ENCODE peak calls at places on chromosomes 5 and 9, in four cellular contexts. H is DMS 273 treated with DMSO at 0.1 percent for 48 hours, B is posterior cingulate gyrus, A is NCI-H69. F is an unnamed sample.
A peak's percentile ranks its signal among the peaks of the same experiment; 100 is the strongest.

GRCh38 chr9:131559416-131560000 is 14.2 kb downstream of the PRRT1B start:
- DNase-seq in A (peak; percentile 40), H (no peak), B (no peak), F (no peak)

GRCh38 chr9:133973791-133974630 is 18.1 kb downstream of the VAV2 start:
- DNase-seq in A (no peak), B (no peak), H (no peak), F (no peak)

GRCh38 chr9:135219676-135220600 is 132.5 kb downstream of the OLFM1 start:
- DNase-seq in B (no peak), A (no peak), H (no peak), F (no peak)

GRCh38 chr5:138230981-138231589 is 18.0 kb upstream of the CDC23 start:
- DNase-seq in A (peak; percentile 93), B (no peak), H (no peak), F (no peak)

GRCh38 chr9:70746760-70747159 is 332.3 kb upstream of the KLF9 start:
- DNase-seq in H (no peak), B (no peak), A (peak; percentile 72), F (no peak)

GRCh38 chr5:41973087-41973486 is 48.0 kb downstream of the FBXO4 start:
- DNase-seq in B (no peak), H (no peak), A (no peak), F (no peak)

GRCh38 chr9:36258989-36259315 is 704 bp upstream of the GNE start:
- DNase-seq in B (no peak), A (peak; percentile 50), H (no peak), F (no peak)

GRCh38 chr5:134577796-134578577 is 52.5 kb downstream of the JADE2 start:
- DNase-seq in H (peak; percentile 20), A (peak; percentile 90), B (peak; percentile 79), F (peak; percentile 68)

GRCh38 chr9:111598730-111599091 is 736 bp downstream of the PTGR1 start:
- DNase-seq in B (no peak), H (no peak), A (peak; percentile 48), F (peak; percentile 2)

GRCh38 chr5:177387405-177387804 is 3.2 kb downstream of the SLC34A1 start:
- DNase-seq in H (no peak), B (no peak), A (no peak), F (no peak)

GRCh38 chr9:83133316-83133715 is 70.4 kb upstream of the RASEF start:
- DNase-seq in B (no peak), H (no peak), A (no peak), F (no peak)

GRCh38 chr9:119278138-119278537 is 91.1 kb downstream of the BRINP1 start:
- DNase-seq in B (no peak), A (peak; percentile 98), H (no peak), F (no peak)

GRCh38 chr5:112420111-112420864 is 1.2 kb upstream of the EPB41L4A start:
- DNase-seq in B (peak; percentile 85), A (peak; percentile 95), H (peak; percentile 44), F (peak; percentile 48)

GRCh38 chr9:124218438-124219289 is 39.1 kb upstream of the NEK6 start:
- DNase-seq in H (no peak), A (peak; percentile 15), B (no peak), F (peak; percentile 83)

GRCh38 chr5:128669803-128670202 is 131.8 kb upstream of the FBN2 start:
- DNase-seq in B (no peak), A (no peak), H (no peak), F (no peak)

GRCh38 chr9:136564379-136564988 is 18.6 kb upstream of the NOTCH1 start:
- DNase-seq in B (no peak), H (no peak), A (peak; percentile 64), F (no peak)